ENCODE peak calls at places on chromosomes 12 and 14, in five cellular contexts. Q is frontal cortex; L is CD4-positive, alpha-beta memory T cell; Y is non-pigmented ciliary epithelial cell; W is glutamatergic neuron. B is an unnamed sample.

GRCh38 chr12:80200414-80200813 is 101.1 kb downstream of the OTOGL start:
- DNase-seq in Q (no peak), L (no peak), Y (no peak), W (no peak), B (no peak)

GRCh38 chr12:57864811-57865751 is 18.6 kb upstream of the CTDSP2 start:
- DNase-seq in Q (peak; percentile 70), L (peak; percentile 32), Y (no peak), W (peak; percentile 54), B (peak; percentile 63)

GRCh38 chr14:23085458-23085857 is 9.5 kb downstream of the ACIN1 start:
- DNase-seq in Q (no peak), L (no peak), Y (no peak), W (no peak), B (no peak)

GRCh38 chr12:121114019-121114639 is 18.5 kb upstream of the P2RX7 start:
- DNase-seq in Q (no peak), L (no peak), Y (no peak), W (no peak), B (no peak)

GRCh38 chr12:107593713-107594381 is 91.8 kb upstream of the PWP1 start:
- DNase-seq in Q (no peak), L (no peak), Y (no peak), W (no peak), B (no peak)

GRCh38 chr14:95331708-95332408 is 12.2 kb upstream of the CLMN start:
- DNase-seq in Q (no peak), L (no peak), Y (no peak), W (no peak), B (no peak)

GRCh38 chr12:116544656-116545055 is 14.5 kb upstream of the MAP1LC3B2 start:
- DNase-seq in Q (no peak), L (no peak), Y (no peak), W (no peak), B (no peak)

GRCh38 chr12:79374543-79374942 is 316.2 kb downstream of the PAWR start:
- DNase-seq in Q (no peak), L (no peak), Y (no peak), W (no peak), B (peak; percentile 3)

GRCh38 chr12:85441740-85442139 is 161.7 kb downstream of the ALX1 start:
- DNase-seq in Q (no peak), L (no peak), Y (no peak), W (no peak), B (no peak)

GRCh38 chr14:76446486-76446885 is 70.5 kb downstream of the ESRRB start:
- DNase-seq in Q (no peak), L (no peak), Y (no peak), W (no peak), B (no peak)

GRCh38 chr12:28699029-28699428 is 450.0 kb upstream of the FAR2 start:
- DNase-seq in Q (no peak), L (no peak), Y (no peak), W (no peak), B (no peak)

GRCh38 chr14:99247091-99247729 is 24.8 kb downstream of the BCL11B start:
- DNase-seq in Q (no peak), L (no peak), Y (no peak), W (no peak), B (no peak)

GRCh38 chr14:105529506-105530445 is 3.4 kb downstream of the TMEM121 start:
- DNase-seq in Q (no peak), L (no peak), Y (no peak), W (peak; percentile 27), B (no peak)

GRCh38 chr12:104764225-104765073 is 193.6 kb downstream of the SLC41A2 start:
- DNase-seq in Q (no peak), L (peak; percentile 30), Y (no peak), W (no peak), B (no peak)

GRCh38 chr14:77660754-77661153 is 44.3 kb upstream of the SPTLC2 start:
- DNase-seq in Q (no peak), L (no peak), Y (no peak), W (no peak), B (no peak)

GRCh38 chr12:96720363-96720705 is 186.7 kb upstream of the NEDD1 start:
- DNase-seq in Q (no peak), L (peak; percentile 17), Y (no peak), W (peak; percentile 22), B (no peak)

GRCh38 chr12:6224550-6224949 is 24.4 kb downstream of the CD9 start:
- DNase-seq in Q (no peak), L (no peak), Y (no peak), W (no peak), B (no peak)

GRCh38 chr12:76249501-76249900 is 98.7 kb downstream of the BBS10 start:
- DNase-seq in Q (no peak), L (no peak), Y (no peak), W (no peak), B (no peak)

GRCh38 chr14:68709007-68709406 is 83.9 kb downstream of the ZFP36L1 start:
- DNase-seq in Q (no peak), L (no peak), Y (no peak), W (no peak), B (no peak)

GRCh38 chr14:106308839-106309389 is 782.5 kb downstream of the TMEM121 start:
- DNase-seq in Q (no peak), L (peak; percentile 56), Y (no peak), W (no peak), B (peak; percentile 90)

GRCh38 chr14:72559669-72560068 is 334.2 kb downstream of the DPF3 start:
- DNase-seq in Q (no peak), L (no peak), Y (no peak), W (no peak), B (no peak)

B was measured in erythroblast.